ENCODE peak calls at places on chromosomes 11 and 22, in eight cellular contexts. O, I, K, Z, R, F, T and W are unnamed samples.

GRCh38 chr22:20663941-20664593 is 109.8 kb upstream of the SERPIND1 start:
- DNase-seq in O (no peak), I (no peak), K (no peak), Z (no peak), R (no peak), F (no peak), T (no peak), W (no peak)

GRCh38 chr11:22192289-22192641 is 620 bp upstream of the ANO5 start:
- DNase-seq in O (peak; percentile 43), I (no peak), K (no peak), Z (no peak), R (peak; percentile 84), F (peak; percentile 27), T (peak; percentile 43), W (no peak)

GRCh38 chr11:120482149-120482548 is 29.4 kb upstream of the GRIK4 start:
- DNase-seq in O (no peak), I (no peak), K (no peak), Z (no peak), R (no peak), F (no peak), T (no peak), W (no peak)

GRCh38 chr11:121722431-121723256 is 269.9 kb upstream of the SORL1-AS1 start:
- DNase-seq in O (peak; percentile 47), I (no peak), K (no peak), Z (no peak), R (peak; percentile 90), F (peak; percentile 33), T (peak; percentile 58), W (no peak)

GRCh38 chr11:119315139-119316016 is 1.6 kb downstream of the MCAM start:
- DNase-seq in O (peak; percentile 62), I (no peak), K (no peak), Z (no peak), R (peak; percentile 73), F (no peak), T (no peak), W (no peak)

GRCh38 chr11:75697906-75698563 is 19.6 kb upstream of the MOGAT2 start:
- DNase-seq in O (no peak), I (no peak), K (no peak), Z (no peak), R (no peak), F (no peak), T (no peak), W (no peak)

GRCh38 chr11:3700910-3701309 is 29.7 kb upstream of the CHRNA10 start:
- DNase-seq in O (no peak), I (no peak), K (no peak), Z (no peak), R (no peak), F (no peak), T (no peak), W (no peak)

GRCh38 chr11:114132427-114132826 is 72.9 kb downstream of the ZBTB16 start:
- DNase-seq in O (peak; percentile 8), I (no peak), K (no peak), Z (no peak), R (no peak), F (no peak), T (no peak), W (no peak)

GRCh38 chr11:79050784-79051183 is 390.0 kb downstream of the TENM4 start:
- DNase-seq in O (no peak), I (no peak), K (no peak), Z (no peak), R (no peak), F (no peak), T (no peak), W (no peak)

GRCh38 chr22:36544107-36544620 is 15.2 kb upstream of the EIF3D start:
- DNase-seq in O (no peak), I (no peak), K (no peak), Z (no peak), R (no peak), F (no peak), T (no peak), W (no peak)

GRCh38 chr11:19398772-19399542 is 158.2 kb upstream of the E2F8 start:
- DNase-seq in O (peak; percentile 30), I (peak; percentile 43), K (no peak), Z (no peak), R (no peak), F (no peak), T (no peak), W (no peak)

GRCh38 chr11:130616578-130616977 is 168.1 kb downstream of the ADAMTS15 start:
- DNase-seq in O (no peak), I (no peak), K (no peak), Z (no peak), R (no peak), F (no peak), T (no peak), W (no peak)

GRCh38 chr11:111162306-111162705 is 83.2 kb upstream of the POU2AF2 start:
- DNase-seq in O (no peak), I (no peak), K (no peak), Z (no peak), R (no peak), F (no peak), T (no peak), W (no peak)

GRCh38 chr11:70326365-70326803 is 55.9 kb downstream of the PPFIA1 start:
- DNase-seq in O (peak; percentile 27), I (no peak), K (no peak), Z (no peak), R (no peak), F (no peak), T (peak; percentile 32), W (peak; percentile 21)
- H3K4me3 ChIP-seq in O (no peak overlapping the region), I (no peak overlapping the region), K (no peak overlapping the region), Z (no peak overlapping the region), R (no peak overlapping the region), F (no peak overlapping the region), T (peak overlapping the region; percentile 6), W (no peak overlapping the region)

GRCh38 chr11:10892250-10892649 is 34.4 kb upstream of the ZBED5 start:
- DNase-seq in O (no peak), I (no peak), K (no peak), Z (no peak), R (no peak), F (no peak), T (no peak), W (peak; percentile 62)
- TF ChIP-seq POLR2AphosphoS5 in O (no peak), I (no peak), K (no peak), Z (no peak), R (no peak), F (no peak), T (no peak), W (peak; percentile 30)

DNA sequence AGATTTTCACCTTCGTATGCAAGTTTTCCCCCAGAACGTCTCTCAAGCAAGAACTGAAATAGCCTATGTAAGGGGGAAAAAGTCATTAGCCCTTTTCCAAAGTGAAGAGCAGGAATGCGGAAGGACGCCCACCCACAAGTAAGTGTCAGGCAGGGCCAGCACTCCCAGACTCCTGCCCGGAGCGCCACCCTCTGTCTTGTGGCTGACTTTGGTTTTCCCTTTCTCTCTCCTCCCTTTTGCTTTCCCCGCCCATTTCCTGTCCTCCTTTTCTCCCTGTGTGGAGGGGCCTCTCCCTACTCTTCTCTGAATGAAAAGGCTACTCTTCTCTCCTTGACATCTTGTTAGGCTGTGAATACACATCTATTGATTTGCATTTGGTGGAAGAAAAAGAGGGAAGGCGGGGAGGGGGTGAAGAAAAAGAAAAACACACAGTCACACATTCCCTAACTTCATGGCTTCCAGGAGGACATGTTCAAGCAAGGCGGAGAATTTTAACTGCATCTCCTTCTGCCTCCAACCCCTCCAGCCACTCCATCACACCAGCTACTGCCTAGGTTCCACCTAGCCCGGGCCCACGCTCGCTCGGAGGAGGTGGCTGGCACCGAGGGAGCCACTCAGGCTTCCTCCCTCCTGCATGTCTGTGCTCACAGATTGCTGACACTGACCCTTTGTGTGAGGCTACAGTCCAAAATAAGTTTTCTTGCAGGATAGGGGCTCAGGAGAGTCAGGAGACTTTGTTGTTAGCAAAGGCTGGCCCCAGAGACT is 9.2 kb upstream of the OPCML start:
- DNase-seq in O (no peak), I (no peak), K (no peak), Z (no peak), R (peak; percentile 98), F (peak; percentile 57), T (no peak), W (no peak)
- H3K4me3 ChIP-seq in O (no peak overlapping the region), I (no peak overlapping the region), K (no peak overlapping the region), Z (no peak overlapping the region), R (peak overlapping the region; percentile 26), F (no peak overlapping the region), T (no peak overlapping the region), W (no peak overlapping the region)

GRCh38 chr11:94801866-94802460 is 33.8 kb downstream of the AMOTL1 start:
- DNase-seq in O (no peak), I (no peak), K (no peak), Z (no peak), R (no peak), F (no peak), T (no peak), W (no peak)
- TF ChIP-seq POLR2AphosphoS5 in O (no peak), I (no peak), K (no peak), Z (no peak), R (no peak), F (no peak), T (no peak), W (no peak)

DNA sequence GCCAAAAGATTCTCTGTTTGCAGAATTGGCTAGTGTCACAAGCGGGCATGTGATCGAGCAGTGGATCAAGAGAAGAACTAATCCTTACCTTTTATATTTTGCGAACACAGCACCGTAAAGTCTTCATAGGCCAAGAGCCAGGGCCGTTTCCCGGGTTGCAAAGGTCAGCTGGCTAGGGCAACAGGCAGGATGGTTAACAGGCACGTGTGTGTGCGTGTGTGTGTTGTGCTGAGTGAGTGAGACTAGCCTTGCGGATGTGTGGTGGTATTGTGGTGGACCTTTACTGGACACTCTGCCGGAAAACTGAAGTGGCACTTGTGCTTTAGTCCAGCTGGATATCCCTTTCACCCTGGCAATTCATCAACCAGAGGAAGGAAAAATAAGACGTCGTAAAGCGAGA is 176.7 kb downstream of the BCR start:
- DNase-seq in O (no peak), I (no peak), K (no peak), Z (no peak), R (no peak), F (no peak), T (no peak), W (no peak)
- H3K4me3 ChIP-seq in O (no peak overlapping the region), I (no peak overlapping the region), K (no peak overlapping the region), Z (no peak overlapping the region), R (no peak overlapping the region), F (no peak overlapping the region), T (no peak overlapping the region), W (no peak overlapping the region)

GRCh38 chr22:25751174-25751581 is 9.2 kb downstream of the MYO18B start:
- DNase-seq in O (no peak), I (no peak), K (no peak), Z (no peak), R (no peak), F (no peak), T (no peak), W (no peak)
- TF ChIP-seq POLR2AphosphoS5 in O (no peak), I (no peak), K (no peak), Z (no peak), R (no peak), F (no peak), T (no peak), W (no peak)